ENCODE peak calls at places on chromosomes 16 and 17, in seven cellular contexts. D is dermis microvascular lymphatic vessel endothelial cell; S is EL; B is stimulated activated CD8-positive, alpha-beta memory T cell treated with anti-CD3 and anti-CD28 coated beads, Interleukin-15, amount 100 ng/mL, for 48 hours; Y is D341Med; M is HTR-8/SVneo; X is mesothelial cell of epicardium. O is an unnamed sample.

GRCh38 chr16:868846-869822 is 68.6 kb upstream of the GNG13 start:
- DNase-seq in D (no peak), S (no peak), B (no peak), Y (no peak), M (no peak), X (no peak), O (no peak)

GRCh38 chr16:30185141-30185682 is 1.8 kb downstream of the CORO1A start:
- DNase-seq in D (no peak), S (no peak), B (peak), Y (no peak), M (no peak), X (no peak), O (no peak)

GRCh38 chr17:66650490-66650877 is 184.4 kb upstream of the CACNG5 start:
- DNase-seq in D (no peak), S (no peak), B (no peak), Y (no peak), M (no peak), X (no peak), O (no peak)

GRCh38 chr16:70803354-70803753 is 2.4 kb upstream of the VAC14 start:
- DNase-seq in D (no peak), S (no peak), B (no peak), Y (no peak), M (no peak), X (no peak), O (peak)

GRCh38 chr17:78652913-78653312 is 75.7 kb upstream of the DNAH17 start:
- DNase-seq in D (no peak), S (no peak), B (no peak), Y (no peak), M (no peak), X (no peak), O (no peak)

GRCh38 chr17:3534881-3535252 is 22.7 kb downstream of the TRPV3 start:
- DNase-seq in D (no peak), S (peak), B (no peak), Y (no peak), M (peak), X (no peak), O (peak)

GRCh38 chr16:50278251-50278650 is 11.9 kb downstream of the ADCY7 start:
- DNase-seq in D (no peak), S (no peak), B (no peak), Y (no peak), M (no peak), X (no peak), O (no peak)

GRCh38 chr16:27817038-27817437 is 246.5 kb downstream of the GSG1L start:
- DNase-seq in D (no peak), S (no peak), B (no peak), Y (no peak), M (no peak), X (no peak), O (no peak)

GRCh38 chr16:29825145-29826044 is 5.1 kb downstream of the MVP start:
- DNase-seq in D (peak), S (peak), B (peak), Y (peak), M (no peak), X (no peak), O (peak)

GRCh38 chr16:86427327-86427935 is 82.9 kb upstream of the FOXF1 start:
- DNase-seq in D (no peak), S (no peak), B (no peak), Y (no peak), M (no peak), X (no peak), O (no peak)

GRCh38 chr17:57941384-57942370 is 13.5 kb downstream of the CUEDC1 start:
- DNase-seq in D (no peak), S (no peak), B (no peak), Y (no peak), M (no peak), X (no peak), O (no peak)

GRCh38 chr17:1736348-1737281 is 6.1 kb upstream of the SERPINF2 start:
- DNase-seq in D (peak), S (peak), B (no peak), Y (no peak), M (peak), X (no peak), O (peak)

GRCh38 chr17:76397687-76398522 is 13.5 kb downstream of the SPHK1 start:
- DNase-seq in D (peak), S (peak), B (peak), Y (peak), M (peak), X (peak), O (peak)

GRCh38 chr16:75329933-75330332 is 78.5 kb upstream of the BCAR1 start:
- DNase-seq in D (no peak), S (no peak), B (no peak), Y (no peak), M (no peak), X (no peak), O (no peak)

GRCh38 chr17:6639651-6640535 is 618 bp downstream of the KIAA0753 start:
- DNase-seq in D (peak), S (peak), B (no peak), Y (peak), M (peak), X (no peak), O (peak)

GRCh38 chr16:71880176-71880575 is 3.8 kb downstream of the ZNF821 start:
- DNase-seq in D (no peak), S (no peak), B (no peak), Y (no peak), M (no peak), X (no peak), O (no peak)

GRCh38 chr17:45867702-45868101 is 23.0 kb downstream of the SPPL2C start:
- DNase-seq in D (no peak), S (no peak), B (no peak), Y (no peak), M (no peak), X (no peak), O (no peak)

GRCh38 chr17:49106366-49107210 is 26.0 kb upstream of the B4GALNT2 start:
- DNase-seq in D (no peak), S (peak), B (no peak), Y (no peak), M (no peak), X (no peak), O (peak)

GRCh38 chr16:55257971-55258613 is 65.9 kb upstream of the IRX6 start:
- DNase-seq in D (peak), S (peak), B (peak), Y (peak), M (no peak), X (peak), O (no peak)

GRCh38 chr16:14289692-14290340 is 218.7 kb downstream of the MRTFB start:
- DNase-seq in D (peak), S (peak), B (no peak), Y (peak), M (no peak), X (no peak), O (peak)

GRCh38 chr16:8761078-8761477 is 36.4 kb downstream of the TMEM186 start:
- DNase-seq in D (no peak), S (no peak), B (no peak), Y (no peak), M (no peak), X (no peak), O (no peak)

GRCh38 chr17:49994085-49995054 is 654 bp downstream of the DLX3 start:
- DNase-seq in D (no peak), S (no peak), B (no peak), Y (no peak), M (no peak), X (no peak), O (no peak)

GRCh38 chr16:85430523-85431381 is 182.4 kb upstream of the GSE1 start:
- DNase-seq in D (no peak), S (no peak), B (no peak), Y (peak), M (no peak), X (peak), O (no peak)

GRCh38 chr16:29899516-29900101 is at the start of gene SEZ6L2:
- DNase-seq in D (peak), S (peak), B (peak), Y (peak), M (peak), X (peak), O (peak)

GRCh38 chr16:35714665-35715064 is 2255.3 kb downstream of the TP53TG3F start:
- DNase-seq in D (no peak), S (no peak), B (no peak), Y (no peak), M (no peak), X (no peak), O (no peak)

GRCh38 chr16:76226011-76226410 is 51.2 kb upstream of the CNTNAP4 start:
- DNase-seq in D (no peak), S (no peak), B (no peak), Y (peak), M (no peak), X (no peak), O (peak)

GRCh38 chr16:6274366-6274765 is 1058.3 kb upstream of the RBFOX1 start:
- DNase-seq in D (no peak), S (no peak), B (no peak), Y (no peak), M (no peak), X (no peak), O (no peak)

GRCh38 chr16:77193377-77193776 is 2.4 kb downstream of the MON1B start:
- DNase-seq in D (no peak), S (no peak), B (no peak), Y (no peak), M (no peak), X (no peak), O (no peak)

O was measured in HCEC 1CT.